ENCODE peak calls at places on chromosome 14, in six cellular contexts. One of them, this sample, is unnamed.

GRCh38 chr14:68510201-68510600 is 282.7 kb downstream of the ZFP36L1 start:
- DNase-seq in tibial artery: peak
- DNase-seq in GM20000: no peak
- DNase-seq in endothelial cell: no peak
- DNase-seq in transverse colon: no peak
- DNase-seq in A549: no peak
- DNase-seq in this sample: no peak

GRCh38 chr14:97158102-97158501 is 360.9 kb downstream of the VRK1 start:
- DNase-seq in GM20000: no peak
- DNase-seq in A549: no peak
- DNase-seq in endothelial cell: no peak
- DNase-seq in transverse colon: no peak
- DNase-seq in tibial artery: no peak
- DNase-seq in this sample: no peak

GRCh38 chr14:102911991-102912761 is 10.3 kb upstream of the AMN start:
- DNase-seq in tibial artery: no peak
- DNase-seq in endothelial cell: no peak
- DNase-seq in A549: no peak
- DNase-seq in GM20000: peak
- DNase-seq in transverse colon: no peak
- DNase-seq in this sample: no peak

GRCh38 chr14:19878029-19878642 is 3.2 kb downstream of the OR4K2 start:
- DNase-seq in GM20000: peak
- DNase-seq in transverse colon: no peak
- DNase-seq in endothelial cell: no peak
- DNase-seq in tibial artery: no peak
- DNase-seq in A549: peak
- DNase-seq in this sample: peak

GRCh38 chr14:55929136-55929535 is 189.1 kb upstream of the PELI2 start:
- DNase-seq in endothelial cell: no peak
- DNase-seq in A549: no peak
- DNase-seq in GM20000: no peak
- DNase-seq in transverse colon: no peak
- DNase-seq in tibial artery: no peak
- DNase-seq in this sample: no peak

GRCh38 chr14:102796661-102797190 is 19.5 kb downstream of the TRAF3 start:
- DNase-seq in endothelial cell: no peak
- DNase-seq in transverse colon: no peak
- DNase-seq in A549: no peak
- DNase-seq in GM20000: peak
- DNase-seq in tibial artery: peak
- DNase-seq in this sample: no peak

GRCh38 chr14:38605193-38606114 is 349.6 kb upstream of the CLEC14A start:
- DNase-seq in endothelial cell: no peak
- DNase-seq in transverse colon: no peak
- DNase-seq in A549: no peak
- DNase-seq in tibial artery: no peak
- DNase-seq in GM20000: no peak
- DNase-seq in this sample: no peak

GRCh38 chr14:100975668-100976067 is 72.1 kb upstream of the RTL1 start:
- DNase-seq in endothelial cell: no peak
- DNase-seq in A549: no peak
- DNase-seq in tibial artery: no peak
- DNase-seq in transverse colon: no peak
- DNase-seq in GM20000: no peak
- DNase-seq in this sample: no peak

GRCh38 chr14:98756749-98757148 is 515.2 kb downstream of the BCL11B start:
- DNase-seq in transverse colon: no peak
- DNase-seq in GM20000: no peak
- DNase-seq in endothelial cell: no peak
- DNase-seq in A549: no peak
- DNase-seq in tibial artery: no peak
- DNase-seq in this sample: no peak

GRCh38 chr14:61320806-61321384 is 484 bp upstream of the PRKCH start:
- DNase-seq in GM20000: no peak
- DNase-seq in A549: no peak
- DNase-seq in endothelial cell: no peak
- DNase-seq in tibial artery: no peak
- DNase-seq in transverse colon: no peak
- DNase-seq in this sample: no peak

GRCh38 chr14:100532154-100532915 is 54.9 kb downstream of the BEGAIN start:
- DNase-seq in transverse colon: no peak
- DNase-seq in A549: no peak
- DNase-seq in tibial artery: peak
- DNase-seq in GM20000: peak
- DNase-seq in endothelial cell: no peak
- DNase-seq in this sample: no peak

GRCh38 chr14:75542585-75543091 is 20.4 kb downstream of the BATF start:
- DNase-seq in tibial artery: peak
- DNase-seq in GM20000: peak
- DNase-seq in endothelial cell: no peak
- DNase-seq in A549: no peak
- DNase-seq in transverse colon: peak
- DNase-seq in this sample: peak

GRCh38 chr14:54691525-54692260 is 124.8 kb downstream of the SAMD4A start:
- DNase-seq in GM20000: peak
- DNase-seq in A549: peak
- DNase-seq in endothelial cell: peak
- DNase-seq in tibial artery: peak
- DNase-seq in transverse colon: peak
- DNase-seq in this sample: peak

GRCh38 chr14:54211562-54212308 is 185.1 kb upstream of the CDKN3 start:
- DNase-seq in A549: peak
- DNase-seq in GM20000: no peak
- DNase-seq in transverse colon: no peak
- DNase-seq in tibial artery: no peak
- DNase-seq in endothelial cell: no peak
- DNase-seq in this sample: no peak

GRCh38 chr14:39140170-39140569 is 26.0 kb downstream of the GEMIN2 start:
- DNase-seq in A549: no peak
- DNase-seq in GM20000: no peak
- DNase-seq in endothelial cell: no peak
- DNase-seq in tibial artery: no peak
- DNase-seq in transverse colon: no peak
- DNase-seq in this sample: no peak

GRCh38 chr14:104286496-104286895 is 148.1 kb downstream of the KIF26A start:
- DNase-seq in tibial artery: no peak
- DNase-seq in endothelial cell: no peak
- DNase-seq in GM20000: no peak
- DNase-seq in A549: no peak
- DNase-seq in transverse colon: no peak
- DNase-seq in this sample: no peak

GRCh38 chr14:51460051-51460450 is 191.7 kb upstream of the FRMD6 start:
- DNase-seq in GM20000: no peak
- DNase-seq in endothelial cell: no peak
- DNase-seq in tibial artery: no peak
- DNase-seq in A549: no peak
- DNase-seq in transverse colon: no peak
- DNase-seq in this sample: no peak

GRCh38 chr14:64938972-64939816 is 3.4 kb downstream of the GPX2 start:
- DNase-seq in tibial artery: no peak
- DNase-seq in A549: no peak
- DNase-seq in GM20000: no peak
- DNase-seq in endothelial cell: no peak
- DNase-seq in transverse colon: peak
- DNase-seq in this sample: no peak

GRCh38 chr14:25178255-25178654 is 128.3 kb upstream of the STXBP6 start:
- DNase-seq in A549: no peak
- DNase-seq in GM20000: no peak
- DNase-seq in tibial artery: no peak
- DNase-seq in endothelial cell: no peak
- DNase-seq in transverse colon: peak
- DNase-seq in this sample: no peak

GRCh38 chr14:80958258-80958657 is 2.8 kb downstream of the TSHR start:
- DNase-seq in GM20000: no peak
- DNase-seq in endothelial cell: no peak
- DNase-seq in A549: no peak
- DNase-seq in transverse colon: no peak
- DNase-seq in tibial artery: no peak
- DNase-seq in this sample: no peak

GRCh38 chr14:88228519-88229236 is 94.4 kb downstream of the KCNK10 start:
- DNase-seq in endothelial cell: no peak
- DNase-seq in transverse colon: no peak
- DNase-seq in tibial artery: no peak
- DNase-seq in A549: no peak
- DNase-seq in GM20000: no peak
- DNase-seq in this sample: no peak

GRCh38 chr14:55329999-55330710 is 58.9 kb downstream of the FBXO34 start:
- DNase-seq in endothelial cell: no peak
- DNase-seq in A549: no peak
- DNase-seq in tibial artery: no peak
- DNase-seq in transverse colon: no peak
- DNase-seq in GM20000: no peak
- DNase-seq in this sample: no peak

GRCh38 chr14:98725196-98725595 is 546.8 kb downstream of the BCL11B start:
- DNase-seq in endothelial cell: no peak
- DNase-seq in A549: no peak
- DNase-seq in GM20000: no peak
- DNase-seq in tibial artery: no peak
- DNase-seq in transverse colon: no peak
- DNase-seq in this sample: no peak

GRCh38 chr14:53542692-53543091 is 389.6 kb upstream of the DDHD1 start:
- DNase-seq in transverse colon: no peak
- DNase-seq in tibial artery: no peak
- DNase-seq in GM20000: no peak
- DNase-seq in endothelial cell: peak
- DNase-seq in A549: peak
- DNase-seq in this sample: no peak

GRCh38 chr14:54814076-54814475 is 88.5 kb downstream of the GCH1 start:
- DNase-seq in GM20000: no peak
- DNase-seq in A549: peak
- DNase-seq in transverse colon: no peak
- DNase-seq in tibial artery: no peak
- DNase-seq in endothelial cell: no peak
- DNase-seq in this sample: no peak

GRCh38 chr14:31194661-31195060 is 12.9 kb downstream of the HECTD1 start:
- DNase-seq in GM20000: no peak
- DNase-seq in A549: no peak
- DNase-seq in endothelial cell: no peak
- DNase-seq in tibial artery: no peak
- DNase-seq in transverse colon: no peak
- DNase-seq in this sample: no peak

DNA sequence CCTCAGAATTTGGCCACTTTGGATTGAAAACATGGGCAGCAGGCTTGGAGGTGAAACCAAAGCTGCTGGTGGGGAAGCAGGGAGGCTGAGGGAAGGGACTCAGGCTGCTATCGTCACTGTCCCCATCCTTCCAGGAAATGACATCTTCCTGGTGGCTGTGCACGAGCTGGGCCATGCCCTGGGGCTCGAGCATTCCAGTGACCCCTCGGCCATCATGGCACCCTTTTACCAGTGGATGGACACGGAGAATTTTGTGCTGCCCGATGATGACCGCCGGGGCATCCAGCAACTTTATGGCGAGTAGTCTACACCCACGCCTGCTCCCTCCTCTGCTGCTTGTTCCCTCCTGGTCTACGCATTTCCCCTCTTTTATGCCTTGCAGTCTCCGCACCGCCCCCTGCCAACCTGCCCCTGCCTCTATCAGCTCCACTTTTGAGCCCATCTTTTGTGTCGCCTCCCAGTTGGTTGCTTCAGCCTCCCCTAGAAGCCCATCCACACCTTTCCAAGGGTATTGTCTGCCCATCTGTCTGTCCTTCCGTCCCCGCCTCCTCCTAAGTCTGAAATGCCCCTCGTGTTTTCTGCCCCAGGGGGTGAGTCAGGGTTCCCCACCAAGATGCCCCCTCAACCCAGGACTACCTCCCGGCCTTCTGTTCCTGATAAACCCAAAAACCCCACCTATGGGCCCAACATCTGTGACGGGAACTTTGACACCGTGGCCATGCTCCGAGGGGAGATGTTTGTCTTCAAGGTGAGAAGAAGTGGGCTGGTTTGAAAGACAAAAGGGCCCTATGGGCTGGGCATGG is 6.9 kb downstream of the MMP14 start:
- DNase-seq in GM20000: no peak
- DNase-seq in transverse colon: no peak
- DNase-seq in tibial artery: no peak
- DNase-seq in A549: no peak
- DNase-seq in endothelial cell: no peak
- DNase-seq in this sample: peak
- TF ChIP-seq CTCF in GM20000: no peak
- TF ChIP-seq CTCF in transverse colon: no peak
- TF ChIP-seq CTCF in tibial artery: no peak
- TF ChIP-seq CTCF in A549: no peak
- TF ChIP-seq CTCF in endothelial cell: no peak
- TF ChIP-seq CTCF in this sample: no peak

DNA sequence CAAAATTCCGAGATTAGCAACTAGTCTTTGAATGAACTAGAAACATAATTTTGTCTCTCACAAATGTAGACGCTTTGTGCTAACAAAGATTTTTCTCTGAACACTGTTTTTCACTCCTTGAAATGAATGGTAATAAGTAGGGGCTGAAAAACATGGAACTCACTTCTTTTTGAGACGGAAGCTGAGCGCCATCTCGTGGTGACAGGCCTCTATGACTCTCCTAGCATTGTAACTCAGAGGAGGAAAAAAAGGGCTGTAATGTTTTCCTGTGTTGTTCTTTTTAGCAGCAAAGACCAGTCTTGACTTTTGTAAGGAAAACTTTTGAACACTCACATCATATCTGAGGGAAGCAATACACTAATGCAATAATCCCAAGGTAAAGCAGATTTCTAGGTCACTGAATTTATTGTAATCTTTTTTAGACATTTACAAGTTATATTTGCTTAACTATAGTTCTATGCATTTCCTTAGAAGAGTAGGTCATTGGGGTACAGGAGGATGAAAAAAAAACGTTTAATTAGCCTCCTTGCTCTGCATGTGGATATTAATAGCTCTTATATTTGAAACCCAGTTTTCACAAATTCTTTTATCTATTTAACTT is 157.3 kb upstream of the FOXG1 start:
- DNase-seq in transverse colon: peak
- DNase-seq in tibial artery: no peak
- DNase-seq in endothelial cell: peak
- DNase-seq in A549: peak
- DNase-seq in GM20000: peak
- DNase-seq in this sample: peak
- TF ChIP-seq CTCF in transverse colon: peak
- TF ChIP-seq CTCF in tibial artery: no peak
- TF ChIP-seq CTCF in endothelial cell: peak
- TF ChIP-seq CTCF in A549: peak
- TF ChIP-seq CTCF in GM20000: peak
- TF ChIP-seq CTCF in this sample: peak

DNA sequence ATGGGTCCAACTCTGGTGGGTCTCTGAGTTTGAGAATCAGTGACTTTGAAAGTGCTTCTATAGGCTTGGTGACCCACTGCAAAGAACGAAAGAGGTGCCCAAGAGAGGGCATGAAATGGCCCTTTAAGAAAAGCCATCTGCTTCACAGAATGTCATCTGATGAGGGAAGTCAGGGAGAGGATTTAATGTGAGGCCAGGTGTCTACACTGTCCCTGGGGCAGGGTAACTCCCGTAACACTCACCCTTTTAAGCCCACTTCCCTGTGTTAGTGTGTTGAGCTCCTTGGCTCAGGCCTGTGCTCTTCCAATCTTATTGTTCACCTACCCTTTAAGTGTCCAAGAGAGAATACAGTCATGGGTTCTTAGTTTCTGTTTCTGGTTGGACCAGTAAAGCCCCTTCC is 16.4 kb upstream of the SRSF5 start:
- DNase-seq in tibial artery: no peak
- DNase-seq in A549: no peak
- DNase-seq in transverse colon: no peak
- DNase-seq in GM20000: no peak
- DNase-seq in endothelial cell: no peak
- DNase-seq in this sample: no peak
- TF ChIP-seq CTCF in tibial artery: no peak
- TF ChIP-seq CTCF in A549: no peak
- TF ChIP-seq CTCF in transverse colon: no peak
- TF ChIP-seq CTCF in GM20000: no peak
- TF ChIP-seq CTCF in endothelial cell: no peak
- TF ChIP-seq CTCF in this sample: no peak

GRCh38 chr14:86055512-86055911 is 525.6 kb downstream of the FLRT2 start:
- DNase-seq in A549: peak
- DNase-seq in GM20000: no peak
- DNase-seq in transverse colon: no peak
- DNase-seq in tibial artery: no peak
- DNase-seq in endothelial cell: no peak
- DNase-seq in this sample: no peak
- TF ChIP-seq CTCF in A549: no peak
- TF ChIP-seq CTCF in GM20000: no peak
- TF ChIP-seq CTCF in transverse colon: no peak
- TF ChIP-seq CTCF in tibial artery: no peak
- TF ChIP-seq CTCF in endothelial cell: no peak
- TF ChIP-seq CTCF in this sample: no peak

This sample was measured in GM13977.